ENCODE peak calls at places on chromosomes 11 and 22, in nine cellular contexts. L is cardiac muscle cell; W is spleen; E is fibroblast of lung; I is GM23338; G is aorta; B is AG04450; V is CD8-positive, alpha-beta memory T cell; D is transverse colon. N is an unnamed sample.

GRCh38 chr22:37432708-37433054 is 5.4 kb upstream of the ELFN2 start:
- DNase-seq in L (no peak), W (no peak), E (no peak), I (no peak), G (no peak), B (no peak), V (no peak), D (no peak), N (no peak)

GRCh38 chr11:13276454-13276851 is 1.1 kb upstream of the BMAL1 start:
- DNase-seq in L (no peak), W (no peak), E (no peak), I (no peak), G (no peak), B (no peak), V (peak; percentile 4), D (peak; percentile 18), N (no peak)

GRCh38 chr11:44916316-44916715 is 34.4 kb downstream of the TP53I11 start:
- DNase-seq in L (no peak), W (no peak), E (no peak), I (no peak), G (no peak), B (no peak), V (no peak), D (no peak), N (no peak)

GRCh38 chr22:32127904-32128303 is 31.2 kb downstream of the C22orf42 start:
- DNase-seq in L (no peak), W (no peak), E (no peak), I (peak; percentile 86), G (no peak), B (no peak), V (no peak), D (no peak), N (no peak)

GRCh38 chr22:43236401-43237166 is 49.6 kb upstream of the TTLL12 start:
- DNase-seq in L (no peak), W (peak; percentile 84), E (no peak), I (no peak), G (no peak), B (no peak), V (no peak), D (no peak), N (peak; percentile 77)

GRCh38 chr11:111905391-111905790 is 6.2 kb downstream of the CRYAB start:
- DNase-seq in L (no peak), W (no peak), E (no peak), I (no peak), G (no peak), B (no peak), V (no peak), D (no peak), N (no peak)

GRCh38 chr11:103619480-103619879 is 417.0 kb upstream of the DDI1 start:
- DNase-seq in L (no peak), W (no peak), E (no peak), I (no peak), G (no peak), B (no peak), V (no peak), D (no peak), N (no peak)

GRCh38 chr11:17786824-17787525 is 52.4 kb downstream of the KCNC1 start:
- DNase-seq in L (peak; percentile 15), W (no peak), E (peak; percentile 90), I (no peak), G (peak; percentile 61), B (peak; percentile 77), V (no peak), D (no peak), N (no peak)

GRCh38 chr11:24356501-24356900 is 140.4 kb upstream of the LUZP2 start:
- DNase-seq in L (no peak), W (no peak), E (no peak), I (no peak), G (no peak), B (no peak), V (no peak), D (no peak), N (no peak)

GRCh38 chr11:13358871-13359270 is 81.3 kb downstream of the BMAL1 start:
- DNase-seq in L (peak; percentile 20), W (no peak), E (peak; percentile 76), I (no peak), G (no peak), B (no peak), V (no peak), D (no peak), N (no peak)

GRCh38 chr11:117986981-117987495 is 844 bp downstream of the IL10RA start:
- DNase-seq in L (no peak), W (peak; percentile 74), E (no peak), I (no peak), G (no peak), B (no peak), V (peak; percentile 31), D (peak; percentile 50), N (no peak)

GRCh38 chr22:18978506-18978905 is 42.4 kb upstream of the PRODH start:
- DNase-seq in L (no peak), W (peak; percentile 37), E (no peak), I (no peak), G (peak; percentile 70), B (no peak), V (no peak), D (no peak), N (no peak)

GRCh38 chr11:2830886-2831285 is 54.7 kb downstream of the CDKN1C start:
- DNase-seq in L (no peak), W (no peak), E (no peak), I (no peak), G (peak; percentile 56), B (no peak), V (no peak), D (no peak), N (no peak)

GRCh38 chr22:17984114-17984513 is 40.2 kb downstream of the MICAL3 start:
- DNase-seq in L (no peak), W (peak; percentile 32), E (no peak), I (no peak), G (no peak), B (no peak), V (no peak), D (no peak), N (no peak)

GRCh38 chr22:42742940-42743339 is 22.3 kb upstream of the A4GALT start:
- DNase-seq in L (no peak), W (no peak), E (no peak), I (peak; percentile 82), G (no peak), B (no peak), V (no peak), D (no peak), N (no peak)

GRCh38 chr11:9219115-9219514 is 46.0 kb downstream of the DENND5A start:
- DNase-seq in L (peak; percentile 94), W (no peak), E (peak; percentile 79), I (no peak), G (no peak), B (no peak), V (no peak), D (no peak), N (no peak)

GRCh38 chr11:820655-821512 is 2.2 kb downstream of the PNPLA2 start:
- DNase-seq in L (peak; percentile 60), W (peak; percentile 88), E (no peak), I (no peak), G (peak; percentile 95), B (no peak), V (no peak), D (peak; percentile 81), N (peak; percentile 81)

GRCh38 chr11:18754308-18754707 is 28.3 kb upstream of the IGSF22 start:
- DNase-seq in L (no peak), W (no peak), E (peak; percentile 59), I (no peak), G (no peak), B (no peak), V (no peak), D (no peak), N (no peak)

GRCh38 chr22:37563153-37564081 is 3.1 kb downstream of the CDC42EP1 start:
- DNase-seq in L (peak; percentile 97), W (no peak), E (peak; percentile 97), I (peak; percentile 55), G (peak; percentile 91), B (peak; percentile 85), V (no peak), D (peak; percentile 77), N (peak; percentile 59)

GRCh38 chr22:31346255-31346732 is at the start of gene PATZ1:
- DNase-seq in L (peak; percentile 87), W (peak; percentile 93), E (peak; percentile 75), I (peak; percentile 77), G (no peak), B (peak; percentile 37), V (peak; percentile 76), D (peak; percentile 78), N (peak; percentile 74)

GRCh38 chr11:9351956-9352355 is 32.5 kb upstream of the IPO7 start:
- DNase-seq in L (no peak), W (no peak), E (peak; percentile 47), I (no peak), G (no peak), B (no peak), V (no peak), D (no peak), N (no peak)

GRCh38 chr11:65434667-65435179 is 12.1 kb downstream of the NEAT1 start:
- DNase-seq in L (no peak), W (no peak), E (no peak), I (no peak), G (no peak), B (no peak), V (no peak), D (peak; percentile 7), N (no peak)

GRCh38 chr22:17964647-17965046 is 59.7 kb downstream of the MICAL3 start:
- DNase-seq in L (no peak), W (peak; percentile 76), E (no peak), I (no peak), G (no peak), B (no peak), V (no peak), D (no peak), N (peak; percentile 77)

GRCh38 chr22:25153961-25154685 is 45.5 kb upstream of the CRYBB3 start:
- DNase-seq in L (peak; percentile 93), W (no peak), E (peak; percentile 57), I (peak; percentile 54), G (no peak), B (no peak), V (no peak), D (peak; percentile 80), N (peak; percentile 78)
- H3K27ac ChIP-seq in L (peak overlapping the region; percentile 71), W (no peak overlapping the region), E (no peak overlapping the region), I (no peak overlapping the region), G (no peak overlapping the region), B (no peak overlapping the region), V (no peak overlapping the region), D (peak overlapping the region; percentile 82), N (peak overlapping the region; percentile 70)

GRCh38 chr11:27402450-27402849 is 39.4 kb upstream of the CCDC34 start:
- DNase-seq in L (no peak), W (no peak), E (no peak), I (no peak), G (no peak), B (no peak), V (no peak), D (no peak), N (no peak)
- H3K27ac ChIP-seq in L (no peak overlapping the region), W (no peak overlapping the region), E (no peak overlapping the region), I (no peak overlapping the region), G (no peak overlapping the region), B (no peak overlapping the region), V (no peak overlapping the region), D (peak overlapping the region; percentile 68), N (no peak overlapping the region)

GRCh38 chr22:23837911-23838685 is 708 bp downstream of the DERL3 start:
- DNase-seq in L (no peak), W (peak; percentile 88), E (no peak), I (peak; percentile 60), G (no peak), B (no peak), V (no peak), D (no peak), N (no peak)
- H3K27ac ChIP-seq in L (peak overlapping the region; percentile 55), W (peak overlapping the region; percentile 35), E (no peak overlapping the region), I (no peak overlapping the region), G (no peak overlapping the region), B (no peak overlapping the region), V (no peak overlapping the region), D (peak overlapping the region; percentile 69), N (no peak overlapping the region)

GRCh38 chr22:39092111-39092867 is 4.8 kb upstream of the APOBEC3H start:
- DNase-seq in L (no peak), W (peak; percentile 66), E (no peak), I (no peak), G (no peak), B (no peak), V (no peak), D (no peak), N (no peak)
- H3K27ac ChIP-seq in L (no peak overlapping the region), W (peak overlapping the region; percentile 2), E (no peak overlapping the region), I (no peak overlapping the region), G (no peak overlapping the region), B (no peak overlapping the region), V (peak overlapping the region; percentile 85), D (no peak overlapping the region), N (no peak overlapping the region)

N was measured in thyroid gland.